ENCODE peak calls at places on chromosomes 16 and 17, in ten cellular contexts. D is effector CD4-positive, alpha-beta T cell; A is activated T-helper 1 cell treated with anti-CD3 and anti-CD28 coated beads, Interleukin-2, amount 50 U/mL, for 16 hours; R is esophagus muscularis mucosa; H is GM12865; N is CD4-positive, alpha-beta T cell; M is GM03348; X is stimulated activated CD4-positive, alpha-beta T cell treated with anti-CD3 and anti-CD28 coated beads, Interleukin-1b, Interleukin-23, amount 100 ng/mL, for 24 hours; G is NCI-H1105 treated with DMSO at 0.1 percent for 48 hours; Q is activated CD8-positive, alpha-beta memory T cell treated with anti-CD3 and anti-CD28 coated beads for 1 hour. C is an unnamed sample.
A peak's percentile ranks its signal among the peaks of the same experiment; 100 is the strongest.

GRCh38 chr17:73308017-73308823 is 3.6 kb downstream of the CDC42EP4 start:
- DNase-seq in Q (no peak), R (no peak), D (no peak), G (no peak), A (no peak), H (no peak), X (no peak), N (no peak), M (peak; percentile 41), C (no peak)

GRCh38 chr17:79654960-79655382 is 44.1 kb upstream of the RBFOX3 start:
- DNase-seq in D (no peak), M (no peak), Q (no peak), A (no peak), G (no peak), H (no peak), X (no peak), N (no peak), R (peak; percentile 70), C (no peak)

GRCh38 chr17:18626152-18626870 is 17.9 kb downstream of the TBC1D28 start:
- DNase-seq in R (no peak), M (no peak), D (no peak), X (no peak), H (no peak), Q (no peak), N (no peak), A (no peak), G (no peak), C (no peak)

GRCh38 chr17:64291268-64291851 is 28.3 kb upstream of the TEX2 start:
- DNase-seq in N (no peak), H (peak; percentile 57), D (no peak), R (no peak), Q (no peak), X (no peak), M (no peak), G (no peak), A (no peak), C (no peak)

GRCh38 chr16:73636196-73636595 is 588.3 kb upstream of the ZFHX3 start:
- DNase-seq in A (no peak), G (no peak), R (no peak), H (no peak), Q (no peak), D (no peak), X (no peak), N (no peak), M (no peak), C (no peak)

GRCh38 chr16:50300942-50301625 is 34.7 kb downstream of the ADCY7 start:
- DNase-seq in G (no peak), A (no peak), D (no peak), X (no peak), N (no peak), R (no peak), M (no peak), Q (no peak), H (no peak), C (peak; percentile 25)

GRCh38 chr16:84947022-84947421 is 64.3 kb downstream of the ZDHHC7 start:
- DNase-seq in N (no peak), Q (no peak), A (no peak), X (no peak), R (no peak), G (no peak), M (no peak), D (no peak), H (no peak), C (no peak)

GRCh38 chr17:67570797-67571196 is 146.9 kb upstream of the NOL11 start:
- DNase-seq in N (no peak), M (no peak), A (no peak), R (no peak), D (no peak), G (no peak), H (peak; percentile 56), Q (no peak), X (no peak), C (no peak)

C was measured in GM12892.